ENCODE peak calls at places on chromosome 3, in six cellular contexts. One of them, this sample, is unnamed.

GRCh38 chr3:150055332-150055731 is 84.6 kb upstream of the PFN2 start:
- DNase-seq in PC-3: no peak
- DNase-seq in cardiac muscle cell: no peak
- DNase-seq in lung: peak; percentile 10
- DNase-seq in dorsolateral prefrontal cortex: no peak
- DNase-seq in colonic mucosa: no peak
- DNase-seq in this sample: no peak

GRCh38 chr3:193791041-193792032 is 198.3 kb downstream of the OPA1 start:
- DNase-seq in PC-3: peak; percentile 81
- DNase-seq in cardiac muscle cell: peak; percentile 22
- DNase-seq in lung: peak; percentile 77
- DNase-seq in dorsolateral prefrontal cortex: no peak
- DNase-seq in colonic mucosa: no peak
- DNase-seq in this sample: no peak

GRCh38 chr3:103295974-103296570 is 861.3 kb downstream of the ZPLD1 start:
- DNase-seq in PC-3: peak; percentile 50
- DNase-seq in cardiac muscle cell: peak; percentile 23
- DNase-seq in lung: no peak
- DNase-seq in dorsolateral prefrontal cortex: no peak
- DNase-seq in colonic mucosa: no peak
- DNase-seq in this sample: no peak

GRCh38 chr3:194592798-194593752 is 40.1 kb downstream of the TMEM44 start:
- DNase-seq in PC-3: peak; percentile 99
- DNase-seq in cardiac muscle cell: no peak
- DNase-seq in lung: peak; percentile 37
- DNase-seq in dorsolateral prefrontal cortex: no peak
- DNase-seq in colonic mucosa: no peak
- DNase-seq in this sample: no peak

GRCh38 chr3:149969110-149969944 is 1.4 kb downstream of the PFN2 start:
- DNase-seq in PC-3: peak; percentile 81
- DNase-seq in cardiac muscle cell: peak; percentile 79
- DNase-seq in lung: no peak
- DNase-seq in dorsolateral prefrontal cortex: peak; percentile 59
- DNase-seq in colonic mucosa: peak; percentile 53
- DNase-seq in this sample: peak; percentile 80

GRCh38 chr3:8318002-8318649 is 183.5 kb upstream of the LMCD1 start:
- DNase-seq in PC-3: peak; percentile 28
- DNase-seq in cardiac muscle cell: no peak
- DNase-seq in lung: no peak
- DNase-seq in dorsolateral prefrontal cortex: no peak
- DNase-seq in colonic mucosa: no peak
- DNase-seq in this sample: no peak

GRCh38 chr3:34882764-34883163 is 756.6 kb upstream of the ARPP21 start:
- DNase-seq in PC-3: no peak
- DNase-seq in cardiac muscle cell: peak; percentile 38
- DNase-seq in lung: no peak
- DNase-seq in dorsolateral prefrontal cortex: no peak
- DNase-seq in colonic mucosa: no peak
- DNase-seq in this sample: no peak

GRCh38 chr3:179967622-179968021 is 69.1 kb downstream of the PEX5L start:
- DNase-seq in PC-3: no peak
- DNase-seq in cardiac muscle cell: no peak
- DNase-seq in lung: no peak
- DNase-seq in dorsolateral prefrontal cortex: no peak
- DNase-seq in colonic mucosa: no peak
- DNase-seq in this sample: no peak

GRCh38 chr3:21893250-21893649 is 142.2 kb upstream of the ZNF385D start:
- DNase-seq in PC-3: peak; percentile 65
- DNase-seq in cardiac muscle cell: no peak
- DNase-seq in lung: no peak
- DNase-seq in dorsolateral prefrontal cortex: no peak
- DNase-seq in colonic mucosa: no peak
- DNase-seq in this sample: no peak

GRCh38 chr3:193488741-193489140 is 66.0 kb downstream of the ATP13A4 start:
- DNase-seq in PC-3: no peak
- DNase-seq in cardiac muscle cell: no peak
- DNase-seq in lung: no peak
- DNase-seq in dorsolateral prefrontal cortex: no peak
- DNase-seq in colonic mucosa: no peak
- DNase-seq in this sample: no peak

GRCh38 chr3:29099296-29099695 is 181.6 kb upstream of the RBMS3 start:
- DNase-seq in PC-3: no peak
- DNase-seq in cardiac muscle cell: peak; percentile 23
- DNase-seq in lung: no peak
- DNase-seq in dorsolateral prefrontal cortex: no peak
- DNase-seq in colonic mucosa: no peak
- DNase-seq in this sample: no peak

GRCh38 chr3:159266779-159267178 is 464.9 kb downstream of the MFSD1 start:
- DNase-seq in PC-3: peak; percentile 82
- DNase-seq in cardiac muscle cell: peak; percentile 71
- DNase-seq in lung: no peak
- DNase-seq in dorsolateral prefrontal cortex: no peak
- DNase-seq in colonic mucosa: peak; percentile 38
- DNase-seq in this sample: no peak

DNA sequence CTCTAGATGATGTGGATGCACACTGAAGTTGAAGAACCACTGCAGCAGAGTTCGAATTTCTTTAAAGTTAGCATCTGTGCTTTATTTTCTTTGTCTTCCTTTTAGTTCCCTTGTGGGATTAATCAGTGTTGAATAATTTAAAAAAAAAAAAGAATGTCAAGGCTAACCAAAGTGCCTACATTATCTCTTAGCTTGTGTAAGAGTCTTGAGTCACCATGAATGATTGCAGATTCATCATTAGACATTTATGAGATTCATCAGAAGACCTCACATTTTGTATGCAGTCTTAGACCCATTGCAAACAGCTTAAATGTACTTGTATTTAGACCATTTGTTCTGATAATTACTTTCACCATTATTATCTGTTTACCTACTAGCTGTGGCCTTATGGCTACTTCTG is 182.2 kb downstream of the FNDC3B start:
- DNase-seq in PC-3: peak; percentile 78
- DNase-seq in cardiac muscle cell: no peak
- DNase-seq in lung: no peak
- DNase-seq in dorsolateral prefrontal cortex: no peak
- DNase-seq in colonic mucosa: no peak
- DNase-seq in this sample: no peak
- H3K27ac ChIP-seq in PC-3: peak overlapping the region; percentile 24
- H3K27ac ChIP-seq in cardiac muscle cell: no peak overlapping the region
- H3K27ac ChIP-seq in lung: no peak overlapping the region
- H3K27ac ChIP-seq in dorsolateral prefrontal cortex: no peak overlapping the region
- H3K27ac ChIP-seq in colonic mucosa: no peak overlapping the region
- H3K27ac ChIP-seq in this sample: no peak overlapping the region

DNA sequence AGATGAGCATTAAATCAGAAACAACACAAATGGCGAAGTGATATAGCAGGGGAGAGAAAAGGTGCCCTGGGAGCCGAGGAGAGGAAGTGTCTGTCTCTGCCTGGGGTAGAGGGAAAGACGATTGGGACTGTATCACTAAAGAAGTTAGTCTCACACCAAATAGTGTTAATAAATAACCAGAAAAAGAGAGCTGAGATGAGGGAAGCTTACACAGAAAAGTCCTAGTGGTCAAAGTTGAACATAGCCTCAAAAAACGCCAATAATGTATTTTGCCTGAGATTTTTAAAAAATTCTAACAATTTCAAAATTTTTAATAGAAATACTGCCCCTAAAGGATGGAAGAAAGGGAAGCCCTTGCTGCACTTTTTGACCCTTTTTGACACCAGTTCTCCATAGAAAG is 417.6 kb downstream of the TUSC7 start:
- DNase-seq in PC-3: no peak
- DNase-seq in cardiac muscle cell: no peak
- DNase-seq in lung: no peak
- DNase-seq in dorsolateral prefrontal cortex: no peak
- DNase-seq in colonic mucosa: no peak
- DNase-seq in this sample: no peak
- TF ChIP-seq CTCF in PC-3: no peak
- TF ChIP-seq CTCF in cardiac muscle cell: no peak
- TF ChIP-seq CTCF in lung: no peak
- TF ChIP-seq CTCF in dorsolateral prefrontal cortex: no peak
- TF ChIP-seq CTCF in colonic mucosa: no peak
- TF ChIP-seq CTCF in this sample: no peak

DNA sequence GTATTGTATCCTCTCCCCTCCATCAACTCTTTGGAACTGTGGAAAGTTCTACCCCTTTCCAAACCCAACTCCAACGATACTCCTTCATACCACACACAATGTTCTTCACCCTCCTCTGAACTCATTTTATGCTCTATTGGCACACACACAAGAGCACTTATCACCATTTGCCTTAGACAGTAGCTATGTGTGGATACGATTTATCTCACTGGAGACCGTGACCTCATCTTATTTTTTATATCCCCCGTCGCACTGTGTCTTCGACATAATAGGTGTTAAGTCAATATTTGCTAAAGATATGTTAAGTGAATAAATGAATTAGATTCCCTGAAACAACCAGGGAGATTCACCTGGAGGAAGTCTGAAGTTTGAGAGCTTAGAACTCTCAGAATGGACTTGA is 316.6 kb upstream of the PROK2 start:
- DNase-seq in PC-3: no peak
- DNase-seq in cardiac muscle cell: no peak
- DNase-seq in lung: no peak
- DNase-seq in dorsolateral prefrontal cortex: no peak
- DNase-seq in colonic mucosa: no peak
- DNase-seq in this sample: no peak
- H3K27ac ChIP-seq in PC-3: no peak overlapping the region
- H3K27ac ChIP-seq in cardiac muscle cell: no peak overlapping the region
- H3K27ac ChIP-seq in lung: no peak overlapping the region
- H3K27ac ChIP-seq in dorsolateral prefrontal cortex: no peak overlapping the region
- H3K27ac ChIP-seq in colonic mucosa: no peak overlapping the region
- H3K27ac ChIP-seq in this sample: no peak overlapping the region

DNA sequence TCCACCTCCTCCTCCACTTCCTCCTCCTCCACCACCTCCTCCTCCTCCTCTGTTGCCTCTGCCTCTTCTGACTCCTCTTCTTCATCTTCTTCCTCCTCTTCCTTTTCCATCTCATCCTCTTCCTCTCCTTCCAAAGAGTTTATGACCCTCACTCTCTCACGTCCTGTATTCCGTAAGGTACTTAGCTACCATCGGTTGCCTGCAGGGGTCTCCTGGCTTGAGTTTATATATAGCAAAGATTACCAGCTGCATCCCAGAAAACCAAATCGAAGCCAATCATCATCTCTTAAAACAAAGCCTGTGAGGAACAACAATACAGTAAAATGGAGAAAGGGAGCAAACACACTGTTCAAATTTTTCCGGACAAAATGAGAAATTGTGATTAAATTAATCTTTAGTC is 317.4 kb downstream of the C3orf38 start:
- DNase-seq in PC-3: no peak
- DNase-seq in cardiac muscle cell: no peak
- DNase-seq in lung: no peak
- DNase-seq in dorsolateral prefrontal cortex: no peak
- DNase-seq in colonic mucosa: no peak
- DNase-seq in this sample: no peak
- TF ChIP-seq CTCF in PC-3: no peak
- TF ChIP-seq CTCF in cardiac muscle cell: no peak
- TF ChIP-seq CTCF in lung: no peak
- TF ChIP-seq CTCF in dorsolateral prefrontal cortex: no peak
- TF ChIP-seq CTCF in colonic mucosa: no peak
- TF ChIP-seq CTCF in this sample: no peak